ENCODE peak calls at places on chromosomes 3 and 15, in eight cellular contexts. One of them, this sample, is unnamed.
A peak's percentile ranks its signal among the peaks of the same experiment; 100 is the strongest.

GRCh38 chr3:62727576-62727975 is 147.6 kb downstream of the CADPS start:
- DNase-seq in RWPE1: no peak
- DNase-seq in HCT116: no peak
- DNase-seq in right cardiac atrium: no peak
- DNase-seq in cardiac muscle cell: peak; percentile 12
- DNase-seq in body of pancreas: no peak
- DNase-seq in epithelial cell of prostate: no peak
- DNase-seq in naive thymus-derived CD4-positive, alpha-beta T cell: no peak
- DNase-seq in this sample: no peak

GRCh38 chr3:33915796-33916589 is 117.6 kb downstream of the PDCD6IP start:
- DNase-seq in RWPE1: peak; percentile 13
- DNase-seq in body of pancreas: no peak
- DNase-seq in cardiac muscle cell: peak; percentile 22
- DNase-seq in HCT116: no peak
- DNase-seq in naive thymus-derived CD4-positive, alpha-beta T cell: peak; percentile 7
- DNase-seq in right cardiac atrium: no peak
- DNase-seq in epithelial cell of prostate: no peak
- DNase-seq in this sample: peak; percentile 26

GRCh38 chr15:75921732-75922703 is 18.3 kb downstream of the FBXO22 start:
- DNase-seq in RWPE1: peak; percentile 84
- DNase-seq in epithelial cell of prostate: peak; percentile 26
- DNase-seq in body of pancreas: peak; percentile 56
- DNase-seq in HCT116: peak; percentile 48
- DNase-seq in cardiac muscle cell: peak; percentile 84
- DNase-seq in right cardiac atrium: peak; percentile 32
- DNase-seq in naive thymus-derived CD4-positive, alpha-beta T cell: peak; percentile 24
- DNase-seq in this sample: peak; percentile 41

GRCh38 chr15:63583027-63583426 is 14.2 kb upstream of the FBXL22 start:
- DNase-seq in right cardiac atrium: no peak
- DNase-seq in RWPE1: peak; percentile 38
- DNase-seq in HCT116: no peak
- DNase-seq in epithelial cell of prostate: peak; percentile 60
- DNase-seq in body of pancreas: no peak
- DNase-seq in naive thymus-derived CD4-positive, alpha-beta T cell: no peak
- DNase-seq in cardiac muscle cell: peak; percentile 26
- DNase-seq in this sample: no peak

GRCh38 chr15:56821721-56822425 is 88.6 kb upstream of the ZNF280D start:
- DNase-seq in body of pancreas: peak; percentile 63
- DNase-seq in cardiac muscle cell: peak; percentile 79
- DNase-seq in naive thymus-derived CD4-positive, alpha-beta T cell: peak; percentile 32
- DNase-seq in epithelial cell of prostate: peak; percentile 16
- DNase-seq in RWPE1: peak; percentile 42
- DNase-seq in HCT116: peak; percentile 48
- DNase-seq in right cardiac atrium: peak; percentile 27
- DNase-seq in this sample: peak; percentile 60

GRCh38 chr15:44736261-44736765 is at the start of gene TRIM69:
- DNase-seq in naive thymus-derived CD4-positive, alpha-beta T cell: no peak
- DNase-seq in right cardiac atrium: no peak
- DNase-seq in cardiac muscle cell: no peak
- DNase-seq in RWPE1: no peak
- DNase-seq in epithelial cell of prostate: no peak
- DNase-seq in body of pancreas: no peak
- DNase-seq in HCT116: no peak
- DNase-seq in this sample: no peak

GRCh38 chr3:20066848-20067617 is 26.8 kb downstream of the KAT2B start:
- DNase-seq in RWPE1: no peak
- DNase-seq in HCT116: no peak
- DNase-seq in epithelial cell of prostate: peak; percentile 51
- DNase-seq in naive thymus-derived CD4-positive, alpha-beta T cell: no peak
- DNase-seq in cardiac muscle cell: peak; percentile 20
- DNase-seq in body of pancreas: no peak
- DNase-seq in right cardiac atrium: peak; percentile 45
- DNase-seq in this sample: peak; percentile 35

GRCh38 chr3:84904819-84905555 is 53.8 kb upstream of the CADM2 start:
- DNase-seq in epithelial cell of prostate: no peak
- DNase-seq in HCT116: no peak
- DNase-seq in naive thymus-derived CD4-positive, alpha-beta T cell: no peak
- DNase-seq in cardiac muscle cell: no peak
- DNase-seq in RWPE1: no peak
- DNase-seq in right cardiac atrium: no peak
- DNase-seq in body of pancreas: no peak
- DNase-seq in this sample: no peak

GRCh38 chr3:197003461-197004385 is 25.9 kb downstream of the MELTF start:
- DNase-seq in RWPE1: peak; percentile 42
- DNase-seq in HCT116: no peak
- DNase-seq in cardiac muscle cell: no peak
- DNase-seq in body of pancreas: peak; percentile 43
- DNase-seq in right cardiac atrium: no peak
- DNase-seq in naive thymus-derived CD4-positive, alpha-beta T cell: no peak
- DNase-seq in epithelial cell of prostate: no peak
- DNase-seq in this sample: no peak

GRCh38 chr3:123843668-123844067 is 40.5 kb downstream of the MYLK start:
- DNase-seq in body of pancreas: no peak
- DNase-seq in cardiac muscle cell: peak; percentile 25
- DNase-seq in epithelial cell of prostate: no peak
- DNase-seq in right cardiac atrium: no peak
- DNase-seq in RWPE1: no peak
- DNase-seq in HCT116: no peak
- DNase-seq in naive thymus-derived CD4-positive, alpha-beta T cell: no peak
- DNase-seq in this sample: no peak

GRCh38 chr3:158727499-158728377 is 4.5 kb downstream of the RARRES1 start:
- DNase-seq in naive thymus-derived CD4-positive, alpha-beta T cell: peak; percentile 63
- DNase-seq in body of pancreas: peak; percentile 64
- DNase-seq in RWPE1: peak; percentile 57
- DNase-seq in epithelial cell of prostate: no peak
- DNase-seq in HCT116: peak; percentile 42
- DNase-seq in right cardiac atrium: no peak
- DNase-seq in cardiac muscle cell: peak; percentile 91
- DNase-seq in this sample: peak; percentile 77

GRCh38 chr3:158722108-158722507 is 10.1 kb downstream of the RARRES1 start:
- DNase-seq in cardiac muscle cell: no peak
- DNase-seq in epithelial cell of prostate: no peak
- DNase-seq in RWPE1: no peak
- DNase-seq in body of pancreas: no peak
- DNase-seq in HCT116: no peak
- DNase-seq in right cardiac atrium: no peak
- DNase-seq in naive thymus-derived CD4-positive, alpha-beta T cell: peak; percentile 21
- DNase-seq in this sample: no peak

GRCh38 chr3:158723991-158724390 is 8.3 kb downstream of the RARRES1 start:
- DNase-seq in body of pancreas: no peak
- DNase-seq in RWPE1: no peak
- DNase-seq in epithelial cell of prostate: no peak
- DNase-seq in cardiac muscle cell: no peak
- DNase-seq in naive thymus-derived CD4-positive, alpha-beta T cell: no peak
- DNase-seq in HCT116: no peak
- DNase-seq in right cardiac atrium: no peak
- DNase-seq in this sample: no peak

GRCh38 chr3:158728851-158729250 is 3.4 kb downstream of the RARRES1 start:
- DNase-seq in body of pancreas: no peak
- DNase-seq in cardiac muscle cell: no peak
- DNase-seq in naive thymus-derived CD4-positive, alpha-beta T cell: no peak
- DNase-seq in epithelial cell of prostate: no peak
- DNase-seq in RWPE1: no peak
- DNase-seq in right cardiac atrium: no peak
- DNase-seq in HCT116: no peak
- DNase-seq in this sample: no peak

DNA sequence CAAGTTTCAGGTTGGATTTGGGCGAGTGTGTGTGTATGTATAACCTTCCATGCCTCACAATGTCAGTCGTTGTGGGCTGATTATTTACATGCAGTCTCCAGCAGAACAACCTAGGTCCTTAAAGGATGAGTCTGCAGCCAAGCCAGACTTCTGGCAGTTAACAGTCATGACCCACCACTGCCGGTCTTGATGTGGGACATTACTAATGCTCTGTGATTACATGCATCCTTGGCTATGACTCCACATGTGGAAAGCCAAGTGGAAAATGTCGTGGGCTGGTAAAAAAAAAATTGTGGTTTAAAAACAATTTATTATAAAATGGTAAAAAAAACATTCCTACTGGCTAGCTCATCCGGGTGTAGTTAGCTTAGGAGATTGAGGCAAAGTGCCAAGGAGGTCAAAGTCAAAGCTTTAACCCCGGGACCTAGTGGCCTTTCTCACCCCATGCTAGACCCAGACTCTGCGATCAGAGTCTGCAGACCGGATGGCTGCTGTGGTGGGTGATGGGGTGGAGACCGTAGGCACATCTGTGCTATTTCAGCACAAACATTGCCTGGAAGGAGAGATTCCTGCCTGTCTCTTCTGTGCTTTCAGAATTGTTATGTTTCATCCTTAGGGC is 6.8 kb downstream of the RARRES1 start:
- DNase-seq in naive thymus-derived CD4-positive, alpha-beta T cell: no peak
- DNase-seq in right cardiac atrium: peak; percentile 70
- DNase-seq in epithelial cell of prostate: peak; percentile 66
- DNase-seq in cardiac muscle cell: peak; percentile 97
- DNase-seq in HCT116: no peak
- DNase-seq in RWPE1: peak; percentile 63
- DNase-seq in body of pancreas: peak; percentile 29
- DNase-seq in this sample: no peak
- H3K27ac ChIP-seq in naive thymus-derived CD4-positive, alpha-beta T cell: no peak overlapping the region
- H3K27ac ChIP-seq in right cardiac atrium: peak overlapping the region; percentile 87
- H3K27ac ChIP-seq in epithelial cell of prostate: peak overlapping the region; percentile 21
- H3K27ac ChIP-seq in cardiac muscle cell: no peak overlapping the region
- H3K27ac ChIP-seq in HCT116: no peak overlapping the region
- H3K27ac ChIP-seq in RWPE1: peak overlapping the region; percentile 58
- H3K27ac ChIP-seq in body of pancreas: no peak overlapping the region
- H3K27ac ChIP-seq in this sample: no peak overlapping the region

GRCh38 chr3:112546216-112546759 is 15.5 kb downstream of the ATG3 start:
- DNase-seq in naive thymus-derived CD4-positive, alpha-beta T cell: no peak
- DNase-seq in right cardiac atrium: no peak
- DNase-seq in HCT116: no peak
- DNase-seq in epithelial cell of prostate: peak; percentile 34
- DNase-seq in RWPE1: peak; percentile 18
- DNase-seq in cardiac muscle cell: peak; percentile 19
- DNase-seq in body of pancreas: no peak
- DNase-seq in this sample: no peak

GRCh38 chr3:112555535-112556170 is 6.1 kb downstream of the ATG3 start:
- DNase-seq in HCT116: no peak
- DNase-seq in body of pancreas: no peak
- DNase-seq in right cardiac atrium: no peak
- DNase-seq in naive thymus-derived CD4-positive, alpha-beta T cell: no peak
- DNase-seq in cardiac muscle cell: no peak
- DNase-seq in RWPE1: no peak
- DNase-seq in epithelial cell of prostate: no peak
- DNase-seq in this sample: no peak

DNA sequence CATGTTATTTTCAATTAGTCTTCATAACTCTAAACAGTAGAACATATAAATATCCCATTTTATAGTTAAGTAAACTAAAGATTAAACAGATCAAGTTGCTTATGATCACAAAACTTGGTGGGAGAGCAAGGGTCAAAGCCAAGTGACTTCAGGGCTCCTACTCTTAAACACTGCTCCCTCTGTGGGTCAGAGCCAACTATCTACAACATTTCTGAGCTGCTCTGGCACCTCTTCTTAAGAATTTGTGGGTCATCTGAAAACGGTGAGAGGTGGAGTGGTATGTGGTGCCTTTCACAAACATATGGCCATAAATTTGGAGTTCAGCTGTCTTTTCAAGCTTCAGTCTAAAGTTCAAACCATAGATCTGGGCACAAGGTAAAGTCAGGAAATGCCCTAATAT is 10.9 kb downstream of the ATG3 start:
- DNase-seq in RWPE1: no peak
- DNase-seq in epithelial cell of prostate: no peak
- DNase-seq in naive thymus-derived CD4-positive, alpha-beta T cell: no peak
- DNase-seq in body of pancreas: no peak
- DNase-seq in HCT116: no peak
- DNase-seq in cardiac muscle cell: no peak
- DNase-seq in right cardiac atrium: no peak
- DNase-seq in this sample: no peak
- H3K27ac ChIP-seq in RWPE1: no peak overlapping the region
- H3K27ac ChIP-seq in epithelial cell of prostate: no peak overlapping the region
- H3K27ac ChIP-seq in naive thymus-derived CD4-positive, alpha-beta T cell: no peak overlapping the region
- H3K27ac ChIP-seq in body of pancreas: no peak overlapping the region
- H3K27ac ChIP-seq in HCT116: no peak overlapping the region
- H3K27ac ChIP-seq in cardiac muscle cell: no peak overlapping the region
- H3K27ac ChIP-seq in right cardiac atrium: no peak overlapping the region
- H3K27ac ChIP-seq in this sample: no peak overlapping the region

DNA sequence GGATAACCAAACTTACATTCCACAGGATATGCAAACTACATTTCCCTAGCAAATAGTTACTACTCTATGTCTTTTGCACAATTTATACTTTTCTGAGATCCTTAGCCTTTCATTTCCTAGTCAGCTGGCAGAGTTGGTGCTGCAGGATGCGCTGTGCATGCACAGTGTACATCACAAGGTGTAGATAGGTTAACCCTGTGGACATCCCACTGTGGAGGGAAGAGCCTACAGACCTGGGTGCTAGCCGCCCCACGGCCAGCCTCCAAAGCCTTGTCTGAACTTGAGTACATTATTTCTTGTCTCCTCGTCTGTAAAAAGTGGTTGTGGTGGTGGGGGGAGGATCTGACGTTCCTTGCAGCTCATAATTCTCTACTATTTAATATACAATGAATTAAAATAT is 3.5 kb downstream of the TNFSF10 start:
- DNase-seq in right cardiac atrium: no peak
- DNase-seq in naive thymus-derived CD4-positive, alpha-beta T cell: no peak
- DNase-seq in body of pancreas: no peak
- DNase-seq in cardiac muscle cell: no peak
- DNase-seq in epithelial cell of prostate: no peak
- DNase-seq in RWPE1: no peak
- DNase-seq in HCT116: no peak
- DNase-seq in this sample: no peak
- H3K27ac ChIP-seq in right cardiac atrium: peak overlapping the region; percentile 23
- H3K27ac ChIP-seq in naive thymus-derived CD4-positive, alpha-beta T cell: peak overlapping the region; percentile 72
- H3K27ac ChIP-seq in body of pancreas: no peak overlapping the region
- H3K27ac ChIP-seq in cardiac muscle cell: no peak overlapping the region
- H3K27ac ChIP-seq in epithelial cell of prostate: peak overlapping the region; percentile 95
- H3K27ac ChIP-seq in RWPE1: peak overlapping the region; percentile 45
- H3K27ac ChIP-seq in HCT116: no peak overlapping the region
- H3K27ac ChIP-seq in this sample: no peak overlapping the region

GRCh38 chr3:172171396-172172075 is 132.2 kb downstream of the FNDC3B start:
- DNase-seq in RWPE1: no peak
- DNase-seq in naive thymus-derived CD4-positive, alpha-beta T cell: no peak
- DNase-seq in right cardiac atrium: no peak
- DNase-seq in epithelial cell of prostate: no peak
- DNase-seq in body of pancreas: no peak
- DNase-seq in HCT116: no peak
- DNase-seq in cardiac muscle cell: peak; percentile 52
- DNase-seq in this sample: no peak

GRCh38 chr3:172170310-172170709 is 130.9 kb downstream of the FNDC3B start:
- DNase-seq in right cardiac atrium: no peak
- DNase-seq in naive thymus-derived CD4-positive, alpha-beta T cell: no peak
- DNase-seq in HCT116: no peak
- DNase-seq in cardiac muscle cell: no peak
- DNase-seq in epithelial cell of prostate: no peak
- DNase-seq in body of pancreas: no peak
- DNase-seq in RWPE1: no peak
- DNase-seq in this sample: no peak

GRCh38 chr3:172173316-172174271 is 134.2 kb downstream of the FNDC3B start:
- DNase-seq in cardiac muscle cell: no peak
- DNase-seq in naive thymus-derived CD4-positive, alpha-beta T cell: no peak
- DNase-seq in RWPE1: no peak
- DNase-seq in epithelial cell of prostate: no peak
- DNase-seq in HCT116: no peak
- DNase-seq in body of pancreas: no peak
- DNase-seq in right cardiac atrium: no peak
- DNase-seq in this sample: no peak

GRCh38 chr3:172167892-172168648 is 128.7 kb downstream of the FNDC3B start:
- DNase-seq in HCT116: no peak
- DNase-seq in naive thymus-derived CD4-positive, alpha-beta T cell: no peak
- DNase-seq in epithelial cell of prostate: no peak
- DNase-seq in body of pancreas: no peak
- DNase-seq in cardiac muscle cell: no peak
- DNase-seq in right cardiac atrium: no peak
- DNase-seq in RWPE1: no peak
- DNase-seq in this sample: no peak

GRCh38 chr3:172170841-172171240 is 131.5 kb downstream of the FNDC3B start:
- DNase-seq in RWPE1: no peak
- DNase-seq in cardiac muscle cell: no peak
- DNase-seq in HCT116: no peak
- DNase-seq in naive thymus-derived CD4-positive, alpha-beta T cell: no peak
- DNase-seq in body of pancreas: no peak
- DNase-seq in right cardiac atrium: no peak
- DNase-seq in epithelial cell of prostate: no peak
- DNase-seq in this sample: no peak
- H3K27ac ChIP-seq in RWPE1: no peak overlapping the region
- H3K27ac ChIP-seq in cardiac muscle cell: no peak overlapping the region
- H3K27ac ChIP-seq in HCT116: no peak overlapping the region
- H3K27ac ChIP-seq in naive thymus-derived CD4-positive, alpha-beta T cell: no peak overlapping the region
- H3K27ac ChIP-seq in body of pancreas: no peak overlapping the region
- H3K27ac ChIP-seq in right cardiac atrium: no peak overlapping the region
- H3K27ac ChIP-seq in epithelial cell of prostate: no peak overlapping the region
- H3K27ac ChIP-seq in this sample: no peak overlapping the region